ENCODE peak calls at places on chromosomes 11 and 22, in nine cellular contexts. W, L, V, O, D, B, A, J and N are unnamed samples. For H3K4me1, the result is how much of the 10 kb centered on the place peaks cover.

GRCh38 chr11:75303544-75304224 is 47.8 kb downstream of the ARRB1 start:
- DNase-seq in W (no peak), J (no peak), V (no peak), B (no peak), L (peak), D (no peak), O (no peak), A (no peak), N (no peak)

GRCh38 chr11:102824541-102824940 is 18.9 kb downstream of the MMP3 start:
- DNase-seq in D (no peak), J (no peak), B (no peak), W (no peak), V (no peak), A (no peak), L (no peak), O (no peak), N (no peak)

GRCh38 chr11:92632510-92632909 is 336.9 kb upstream of the MTNR1B start:
- DNase-seq in W (no peak), L (no peak), O (no peak), J (no peak), B (no peak), A (no peak), D (no peak), V (no peak), N (no peak)

GRCh38 chr11:45877845-45878244 is 7.6 kb upstream of the MAPK8IP1 start:
- DNase-seq in A (peak), L (no peak), W (no peak), O (no peak), D (no peak), J (no peak), B (no peak), V (no peak), N (no peak)

GRCh38 chr11:115256326-115257197 is 247.7 kb downstream of the CADM1 start:
- DNase-seq in B (no peak), O (no peak), V (no peak), J (no peak), L (no peak), A (no peak), W (no peak), D (no peak), N (no peak)

GRCh38 chr11:27347949-27348879 is 14.8 kb downstream of the CCDC34 start:
- DNase-seq in W (no peak), B (peak), A (no peak), V (peak), L (no peak), D (no peak), J (peak), O (no peak), N (no peak)

GRCh38 chr11:64344721-64345120 is 4.7 kb downstream of the CCDC88B start:
- DNase-seq in V (no peak), D (no peak), A (no peak), O (no peak), W (no peak), L (no peak), J (no peak), B (no peak), N (no peak)

GRCh38 chr11:108235192-108235591 is 12.3 kb downstream of the ATM start:
- DNase-seq in V (no peak), L (no peak), J (no peak), D (no peak), W (no peak), B (no peak), O (no peak), A (no peak), N (no peak)

GRCh38 chr22:19891350-19892248 is 36.9 kb upstream of the GNB1L start:
- DNase-seq in J (peak), A (peak), L (peak), O (peak), B (peak), D (peak), V (no peak), W (no peak), N (no peak)

GRCh38 chr11:64251986-64252837 is 882 bp downstream of the PLCB3 start:
- DNase-seq in B (no peak), J (peak), D (no peak), W (peak), L (no peak), O (peak), V (no peak), A (peak), N (peak)

GRCh38 chr11:107397357-107397756 is 60.3 kb downstream of the CWF19L2 start:
- DNase-seq in B (no peak), J (peak), A (peak), W (no peak), O (peak), V (peak), L (no peak), D (no peak), N (no peak)

GRCh38 chr11:111834432-111835163 is 36.8 kb downstream of the ALG9 start:
- DNase-seq in B (no peak), V (no peak), W (no peak), D (no peak), J (no peak), L (no peak), O (peak), A (no peak), N (no peak)

GRCh38 chr11:77396911-77397310 is 77.0 kb downstream of the PAK1 start:
- DNase-seq in J (no peak), L (no peak), A (no peak), O (no peak), V (no peak), B (no peak), W (no peak), D (no peak), N (no peak)

GRCh38 chr11:46701078-46701654 is 335 bp downstream of the ZNF408 start:
- DNase-seq in V (no peak), B (no peak), J (no peak), L (peak), W (no peak), O (no peak), A (peak), D (no peak), N (peak)

GRCh38 chr11:109364851-109365250 is 57.1 kb upstream of the C11orf87 start:
- DNase-seq in J (no peak), V (no peak), A (no peak), B (no peak), D (no peak), O (no peak), L (no peak), W (no peak), N (no peak)

GRCh38 chr11:115500547-115501503 is 3.4 kb downstream of the CADM1 start:
- DNase-seq in A (no peak), B (peak), W (no peak), L (no peak), J (peak), D (no peak), O (no peak), V (no peak), N (no peak)

GRCh38 chr22:20782601-20783299 is 8.8 kb downstream of the SERPIND1 start:
- DNase-seq in B (no peak), O (no peak), W (no peak), J (no peak), L (no peak), A (no peak), D (no peak), V (no peak), N (no peak)

GRCh38 chr11:61554172-61554988 is 26.5 kb downstream of the SYT7 start:
- DNase-seq in A (no peak), O (no peak), J (no peak), V (no peak), L (no peak), B (no peak), D (no peak), W (no peak), N (no peak)

GRCh38 chr22:43528601-43529360 is 117.0 kb downstream of the MPPED1 start:
- DNase-seq in D (no peak), B (no peak), O (no peak), J (no peak), W (no peak), L (peak), V (no peak), A (no peak), N (no peak)

GRCh38 chr11:38384568-38384967 is 1786.5 kb upstream of the RAG2 start:
- DNase-seq in V (no peak), A (no peak), J (no peak), L (no peak), D (no peak), B (no peak), W (no peak), O (no peak), N (no peak)

GRCh38 chr11:96317576-96317975 is 25.4 kb downstream of the MAML2 start:
- DNase-seq in J (no peak), W (no peak), B (no peak), V (no peak), L (no peak), A (no peak), D (no peak), O (no peak), N (no peak)

DNA sequence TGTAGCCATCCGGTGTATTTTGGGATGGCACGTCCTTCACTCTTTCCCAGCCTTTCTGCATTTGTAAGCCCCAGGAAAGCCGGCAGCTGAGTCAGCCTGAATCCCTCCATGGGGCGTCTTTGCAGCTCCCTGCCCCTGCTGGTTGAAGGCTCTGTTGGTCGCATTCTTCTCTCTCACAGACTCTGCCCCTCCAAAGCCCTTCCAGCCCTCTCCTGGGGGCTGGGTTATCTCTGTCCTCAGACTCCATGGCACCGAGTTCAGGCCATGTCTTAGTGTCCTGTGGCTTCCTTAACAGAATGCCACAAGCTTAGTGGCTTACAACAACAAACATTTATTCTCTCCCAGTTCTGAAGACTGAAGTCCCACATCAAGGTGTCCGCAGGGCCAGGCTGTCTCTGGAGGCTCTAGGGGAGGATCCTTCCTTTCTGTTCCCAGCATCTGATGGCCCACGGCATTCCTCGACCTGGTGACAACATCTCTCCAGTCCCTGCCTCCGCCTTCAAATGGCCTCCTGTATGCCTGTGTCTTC is 62.2 kb downstream of the BCR start:
- DNase-seq in D (no peak), W (no peak), J (peak), O (no peak), L (no peak), A (peak), B (peak), V (no peak), N (no peak)
- H3K4me1 ChIP-seq in D (half or more), W (under half), J (under half), O (under half), L (under half), A (under half), B (under half), V (under half), N (under half)

GRCh38 chr11:7846003-7846402 is 49.3 kb upstream of the OR5P2 start:
- DNase-seq in D (no peak), B (no peak), J (no peak), W (no peak), O (no peak), V (no peak), A (no peak), L (no peak), N (no peak)
- H3K4me1 ChIP-seq in D (under half), B (under half), J (under half), W (under half), O (under half), V (under half), A (under half), L (under half), N (under half)

GRCh38 chr11:11167806-11168205 is 185.2 kb downstream of the CSNK2A3 start:
- DNase-seq in J (no peak), V (no peak), B (no peak), A (no peak), W (no peak), D (no peak), O (no peak), L (no peak), N (no peak)
- H3K4me1 ChIP-seq in J (under half), V (under half), B (under half), A (under half), W (under half), D (under half), O (under half), L (under half), N (under half)

DNA sequence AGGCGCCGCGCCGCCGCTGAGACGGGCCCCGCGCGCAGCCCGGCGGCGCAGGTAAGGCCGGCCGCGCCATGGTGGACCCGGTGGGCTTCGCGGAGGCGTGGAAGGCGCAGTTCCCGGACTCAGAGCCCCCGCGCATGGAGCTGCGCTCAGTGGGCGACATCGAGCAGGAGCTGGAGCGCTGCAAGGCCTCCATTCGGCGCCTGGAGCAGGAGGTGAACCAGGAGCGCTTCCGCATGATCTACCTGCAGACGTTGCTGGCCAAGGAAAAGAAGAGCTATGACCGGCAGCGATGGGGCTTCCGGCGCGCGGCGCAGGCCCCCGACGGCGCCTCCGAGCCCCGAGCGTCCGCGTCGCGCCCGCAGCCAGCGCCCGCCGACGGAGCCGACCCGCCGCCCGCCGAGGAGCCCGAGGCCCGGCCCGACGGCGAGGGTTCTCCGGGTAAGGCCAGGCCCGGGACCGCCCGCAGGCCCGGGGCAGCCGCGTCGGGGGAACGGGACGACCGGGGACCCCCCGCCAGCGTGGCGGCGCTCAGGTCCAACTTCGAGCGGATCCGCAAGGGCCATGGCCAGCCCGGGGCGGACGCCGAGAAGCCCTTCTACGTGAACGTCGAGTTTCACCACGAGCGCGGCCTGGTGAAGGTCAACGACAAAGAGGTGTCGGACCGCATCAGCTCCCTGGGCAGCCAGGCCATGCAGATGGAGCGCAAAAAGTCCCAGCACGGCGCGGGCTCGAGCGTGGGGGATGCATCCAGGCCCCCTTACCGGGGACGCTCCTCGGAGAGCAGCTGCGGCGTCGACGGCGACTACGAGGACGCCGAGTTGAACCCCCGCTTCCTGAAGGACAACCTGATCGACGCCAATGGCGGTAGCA is 819 bp downstream of the BCR start:
- DNase-seq in V (peak), W (peak), B (no peak), J (no peak), D (peak), A (peak), O (peak), L (peak), N (no peak)
- H3K4me1 ChIP-seq in V (under half), W (under half), B (under half), J (under half), D (half or more), A (half or more), O (under half), L (under half), N (under half)

DNA sequence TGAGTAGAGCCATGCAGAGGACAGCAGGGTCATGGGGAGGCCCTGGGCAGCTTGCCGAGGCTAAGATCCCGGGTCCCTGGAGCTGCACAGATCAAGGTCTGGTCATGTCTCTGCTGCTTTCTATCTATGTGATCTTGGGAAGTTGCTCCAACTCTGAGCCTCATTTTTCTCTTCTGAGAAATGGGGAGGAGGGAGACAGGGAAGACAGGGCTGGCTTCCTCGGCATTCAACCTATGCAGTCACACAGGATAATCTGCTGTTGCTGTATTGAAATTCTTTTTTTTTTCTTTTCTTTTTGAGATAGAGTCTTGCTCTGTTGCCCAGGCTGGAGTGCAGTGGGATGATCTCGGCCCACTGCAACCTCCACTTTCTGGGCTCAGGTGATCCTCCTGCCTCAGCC is 45.1 kb downstream of the CD82 start:
- DNase-seq in B (no peak), L (no peak), D (no peak), A (no peak), O (no peak), J (no peak), V (no peak), W (no peak), N (no peak)
- H3K4me1 ChIP-seq in B (under half), L (under half), D (half or more), A (under half), O (under half), J (under half), V (under half), W (under half), N (under half)

DNA sequence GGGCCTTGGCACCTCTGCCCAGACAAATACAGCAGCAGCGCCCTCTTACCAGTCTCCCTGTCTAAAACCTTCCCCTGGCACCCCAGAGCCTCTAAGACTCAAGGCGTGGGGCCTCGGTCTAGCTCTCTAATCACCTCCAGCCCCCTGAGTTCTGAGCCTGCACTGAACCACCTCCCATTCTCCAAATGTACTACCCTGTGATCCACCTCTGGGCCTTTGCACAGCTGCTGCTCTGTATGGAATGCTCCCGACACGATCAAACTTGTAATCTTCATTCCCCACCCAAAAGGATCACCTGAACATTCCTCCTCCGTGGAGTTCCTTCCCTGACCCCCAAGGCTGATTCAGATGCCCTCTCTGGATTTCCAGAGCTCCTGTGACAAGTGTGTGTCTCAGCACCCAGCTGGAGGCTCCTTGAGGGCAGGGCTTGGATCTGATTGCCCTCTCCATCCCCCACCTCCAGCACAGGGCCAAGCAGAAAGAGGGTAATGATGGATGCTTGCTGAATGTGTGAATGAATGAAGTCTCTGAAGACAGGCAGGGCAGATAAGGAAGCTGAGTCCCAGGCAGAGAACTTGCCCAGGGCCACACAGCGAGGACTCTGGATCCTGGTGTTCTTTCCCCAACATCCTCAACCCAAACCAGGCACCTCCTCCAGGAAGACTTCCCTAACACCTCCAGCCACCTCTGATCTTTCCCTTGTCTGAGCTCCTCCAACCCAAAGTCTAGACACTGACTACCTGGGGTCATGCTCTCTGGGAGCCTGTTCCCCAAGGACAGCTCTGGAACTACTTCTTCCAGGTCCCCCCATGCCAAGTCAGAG is 18.3 kb downstream of the STARD10 start:
- DNase-seq in D (no peak), V (no peak), J (no peak), B (no peak), A (no peak), L (no peak), W (no peak), O (no peak), N (peak)
- H3K4me1 ChIP-seq in D (under half), V (under half), J (under half), B (under half), A (half or more), L (under half), W (half or more), O (under half), N (under half)

DNA sequence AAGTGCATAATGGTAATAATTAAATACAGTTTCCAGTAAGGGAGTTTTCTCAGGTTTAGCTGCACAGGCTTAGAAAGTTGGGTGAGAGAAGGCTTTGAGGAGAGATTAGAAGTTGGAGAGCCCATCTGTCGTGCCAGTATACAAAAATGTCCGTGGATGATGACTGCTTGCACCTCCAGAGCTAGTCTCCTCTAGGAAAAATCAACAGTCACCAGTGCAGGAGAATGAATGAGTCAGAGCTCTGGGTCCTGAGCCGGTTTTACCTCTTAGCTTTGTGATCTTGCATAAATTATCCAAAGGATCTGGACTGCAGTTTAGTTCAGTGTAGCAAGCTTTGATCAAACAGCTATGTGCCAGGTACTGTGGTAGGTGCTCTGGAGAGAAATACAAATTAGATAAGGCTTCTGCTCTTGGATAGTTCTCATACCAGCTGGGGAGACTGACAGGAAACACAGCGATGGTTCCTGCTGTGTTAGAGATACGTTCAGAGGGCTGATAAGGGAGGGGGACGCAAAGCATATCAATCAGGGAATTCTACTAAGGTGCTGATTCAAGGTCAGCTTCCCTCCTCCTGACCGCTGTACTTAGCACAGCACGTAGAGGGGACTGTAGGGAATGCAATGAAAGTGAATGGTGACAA is 125.9 kb downstream of the TEAD1 start:
- DNase-seq in L (no peak), B (no peak), A (peak), D (no peak), W (peak), V (peak), O (peak), J (peak), N (peak)
- H3K4me1 ChIP-seq in L (half or more), B (under half), A (under half), D (under half), W (half or more), V (half or more), O (under half), J (half or more), N (under half)